ENCODE peak calls at places on chromosomes 5 and 9, in five cellular contexts. L is lower leg skin, O is IMR-90, C is prostate gland, W is HepG2. P is an unnamed sample.

GRCh38 chr5:134084570-134084969 is 29.9 kb upstream of the TCF7 start:
- DNase-seq in L (no peak), O (no peak), C (no peak), W (no peak), P (no peak)

GRCh38 chr5:154370730-154371334 is 75.0 kb upstream of the SAP30L start:
- DNase-seq in L (no peak), O (no peak), C (no peak), W (no peak), P (peak)

GRCh38 chr5:170216262-170216864 is 16.4 kb upstream of the C5orf58 start:
- DNase-seq in L (no peak), O (peak), C (no peak), W (peak), P (peak)

GRCh38 chr5:43044181-43044914 is 4.2 kb upstream of the ANXA2R start:
- DNase-seq in L (peak), O (peak), C (no peak), W (no peak), P (peak)

GRCh38 chr5:1536298-1537165 is 12.8 kb upstream of the LPCAT1 start:
- DNase-seq in L (peak), O (peak), C (no peak), W (peak), P (no peak)

GRCh38 chr5:67014957-67015400 is 181.6 kb downstream of the CD180 start:
- DNase-seq in L (no peak), O (no peak), C (peak), W (no peak), P (no peak)

GRCh38 chr5:63963080-63963735 is 963 bp upstream of the HTR1A start:
- DNase-seq in L (no peak), O (peak), C (no peak), W (peak), P (peak)

GRCh38 chr5:72363146-72363802 is 43.1 kb downstream of the PTCD2 start:
- DNase-seq in L (no peak), O (peak), C (no peak), W (no peak), P (no peak)

GRCh38 chr5:143016777-143017374 is 246.7 kb downstream of the ARHGAP26 start:
- DNase-seq in L (no peak), O (peak), C (peak), W (no peak), P (peak)

GRCh38 chr5:135560858-135561257 is 17.9 kb downstream of the CXCL14 start:
- DNase-seq in L (peak), O (peak), C (peak), W (peak), P (peak)

GRCh38 chr9:83772860-83773259 is 44.7 kb downstream of the GKAP1 start:
- DNase-seq in L (no peak), O (no peak), C (no peak), W (no peak), P (no peak)

GRCh38 chr5:39765381-39765780 is 340.6 kb upstream of the DAB2 start:
- DNase-seq in L (no peak), O (peak), C (no peak), W (no peak), P (no peak)

GRCh38 chr5:83471405-83472212 is at the start of gene VCAN:
- DNase-seq in L (peak), O (peak), C (peak), W (no peak), P (peak)

GRCh38 chr5:83473344-83474169 is 2.0 kb downstream of the VCAN start:
- DNase-seq in L (peak), O (peak), C (peak), W (no peak), P (peak)

GRCh38 chr5:83472213-83472507 is 616 bp downstream of the VCAN start:
- DNase-seq in L (no peak), O (no peak), C (no peak), W (no peak), P (no peak)

GRCh38 chr5:83474170-83474796 is 2.7 kb downstream of the VCAN start:
- DNase-seq in L (peak), O (peak), C (peak), W (peak), P (peak)

DNA sequence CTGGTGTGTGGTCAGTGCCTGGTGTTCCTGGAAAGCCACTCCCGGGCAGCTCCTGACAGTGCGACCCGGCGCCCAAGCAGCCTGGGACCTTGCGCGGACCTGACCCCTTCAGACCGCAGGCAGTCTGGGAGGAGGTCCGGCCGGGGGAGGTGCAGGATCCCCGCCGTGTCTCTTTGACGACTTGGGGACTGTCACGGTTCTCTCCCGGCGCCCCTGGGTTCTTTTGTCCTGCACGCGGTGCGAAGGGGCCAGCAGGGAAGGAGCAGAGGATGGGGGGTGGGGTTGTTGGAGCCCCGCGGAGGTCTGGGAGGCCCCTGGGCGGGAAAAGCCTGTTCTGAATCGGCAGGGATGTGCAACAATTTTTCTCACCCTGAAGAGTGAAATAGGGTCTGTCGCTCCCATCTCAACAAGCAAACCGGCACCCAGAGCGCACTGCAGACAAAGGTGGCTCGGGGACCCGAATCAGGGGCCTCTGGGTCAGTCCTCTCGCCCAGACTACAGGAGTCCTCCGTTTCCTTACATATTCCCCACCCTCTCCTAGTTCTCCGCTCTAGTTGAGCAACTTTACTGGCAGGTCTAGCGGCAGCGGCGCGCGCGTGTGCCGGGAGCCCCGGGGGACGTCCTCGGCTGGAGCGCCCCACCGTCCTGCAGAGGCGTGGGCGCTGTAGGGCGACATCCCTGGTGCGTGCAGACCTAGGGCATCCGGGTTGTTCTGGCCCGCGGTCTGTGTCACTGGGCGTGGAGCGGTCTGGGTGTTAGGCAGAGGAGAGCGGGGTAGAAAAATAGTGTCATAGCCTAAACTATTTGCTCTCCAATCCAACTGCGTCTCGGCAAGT is 1.2 kb downstream of the VCAN start:
- DNase-seq in L (peak), O (no peak), C (no peak), W (no peak), P (peak)
- TF ChIP-seq POLR2A in L (no peak), O (no peak), C (no peak), W (no peak), P (no peak)

DNA sequence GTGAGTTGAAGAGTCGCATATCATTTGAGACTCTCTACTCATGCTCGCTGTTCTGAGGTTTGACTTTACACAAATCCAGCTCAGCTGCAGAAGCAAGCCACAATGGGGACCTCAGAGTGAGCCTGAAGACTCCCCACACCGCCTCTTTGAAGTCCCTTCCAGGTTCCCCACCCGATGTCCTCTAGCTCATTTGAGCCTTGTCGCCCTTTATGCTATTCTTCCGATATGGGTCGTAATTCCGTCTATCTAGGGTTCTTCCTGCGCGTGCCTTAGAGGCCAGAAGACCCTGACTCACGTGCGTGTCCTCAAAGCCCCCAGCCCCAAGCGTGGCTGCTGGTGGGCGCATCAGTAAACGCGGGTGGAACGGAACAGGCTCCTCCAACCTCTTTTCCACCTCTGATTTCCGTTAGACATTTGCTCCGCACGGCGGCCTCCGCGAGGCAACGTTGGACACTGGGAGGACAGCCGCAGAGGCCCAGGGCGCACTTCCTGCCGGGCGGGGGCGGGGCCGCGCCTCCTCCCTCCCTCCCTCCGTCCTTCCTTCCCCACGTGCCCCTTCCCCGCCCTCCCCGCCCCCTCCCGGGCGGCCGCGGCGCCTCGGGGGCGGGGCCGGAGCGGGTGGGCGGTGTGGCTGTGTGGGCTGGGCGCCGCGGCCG is at the start of gene SNX30:
- DNase-seq in L (peak), O (peak), C (peak), W (peak), P (peak)
- TF ChIP-seq POLR2A in L (no peak), O (peak), C (peak), W (peak), P (peak)

GRCh38 chr5:160312139-160312959 is at the start of gene CCNJL:
- DNase-seq in L (no peak), O (peak), C (peak), W (peak), P (peak)
- TF ChIP-seq POLR2A in L (no peak), O (peak), C (peak), W (peak), P (no peak)

GRCh38 chr9:35070823-35071813 is 1.3 kb downstream of the VCP start:
- DNase-seq in L (peak), O (peak), C (no peak), W (no peak), P (peak)

GRCh38 chr9:35071814-35072460 is 488 bp downstream of the VCP start:
- DNase-seq in L (peak), O (peak), C (peak), W (peak), P (peak)

GRCh38 chr9:35074141-35074540 is 1.7 kb upstream of the VCP start:
- DNase-seq in L (peak), O (no peak), C (no peak), W (no peak), P (no peak)

GRCh38 chr9:35073276-35073607 is 817 bp upstream of the VCP start:
- DNase-seq in L (peak), O (peak), C (no peak), W (no peak), P (no peak)

DNA sequence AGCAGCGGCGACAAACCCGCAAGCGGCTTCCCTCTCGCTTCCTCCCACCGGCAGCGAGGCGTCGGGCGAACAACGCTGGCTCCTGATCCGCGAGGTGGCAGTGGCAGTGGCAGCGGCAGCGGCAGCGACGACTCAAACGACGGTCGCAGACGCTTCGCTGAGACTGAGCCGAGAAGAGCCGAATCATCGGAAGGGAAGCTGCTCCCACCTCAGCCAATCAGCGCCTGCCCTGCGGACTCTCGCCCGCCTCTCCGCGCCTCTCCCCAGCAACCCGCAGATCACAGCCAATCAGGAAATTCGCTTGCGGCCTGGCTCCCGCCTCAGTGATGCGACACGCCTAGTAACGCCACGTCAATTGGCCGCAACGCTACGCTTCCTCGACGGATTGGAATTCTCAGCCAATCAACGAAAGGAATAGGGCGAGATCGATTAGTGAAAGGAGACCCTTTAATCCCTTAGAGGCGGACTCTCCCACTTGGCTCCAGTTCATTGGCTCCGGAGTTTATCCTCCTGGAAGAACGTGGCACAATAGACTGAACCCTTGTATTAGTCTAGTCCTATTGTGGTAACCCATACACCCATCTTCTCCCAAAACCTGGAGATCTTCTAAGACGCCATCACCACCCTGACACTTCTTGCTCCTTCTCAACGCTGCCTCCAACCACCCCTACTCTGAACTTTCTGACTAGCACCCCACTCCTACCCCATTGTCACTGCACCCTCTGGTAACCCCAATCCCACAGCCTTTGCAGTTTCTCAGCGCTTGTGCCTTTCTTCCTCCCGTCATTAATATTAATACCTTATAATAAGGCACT is at the start of gene VCP:
- DNase-seq in L (peak), O (peak), C (peak), W (peak), P (peak)
- TF ChIP-seq POLR2A in L (no peak), O (peak), C (peak), W (no peak), P (peak)

GRCh38 chr9:136482793-136483588 is at the start of gene SEC16A:
- DNase-seq in L (peak), O (peak), C (peak), W (peak), P (peak)
- TF ChIP-seq POLR2A in L (no peak), O (peak), C (peak), W (no peak), P (no peak)

DNA sequence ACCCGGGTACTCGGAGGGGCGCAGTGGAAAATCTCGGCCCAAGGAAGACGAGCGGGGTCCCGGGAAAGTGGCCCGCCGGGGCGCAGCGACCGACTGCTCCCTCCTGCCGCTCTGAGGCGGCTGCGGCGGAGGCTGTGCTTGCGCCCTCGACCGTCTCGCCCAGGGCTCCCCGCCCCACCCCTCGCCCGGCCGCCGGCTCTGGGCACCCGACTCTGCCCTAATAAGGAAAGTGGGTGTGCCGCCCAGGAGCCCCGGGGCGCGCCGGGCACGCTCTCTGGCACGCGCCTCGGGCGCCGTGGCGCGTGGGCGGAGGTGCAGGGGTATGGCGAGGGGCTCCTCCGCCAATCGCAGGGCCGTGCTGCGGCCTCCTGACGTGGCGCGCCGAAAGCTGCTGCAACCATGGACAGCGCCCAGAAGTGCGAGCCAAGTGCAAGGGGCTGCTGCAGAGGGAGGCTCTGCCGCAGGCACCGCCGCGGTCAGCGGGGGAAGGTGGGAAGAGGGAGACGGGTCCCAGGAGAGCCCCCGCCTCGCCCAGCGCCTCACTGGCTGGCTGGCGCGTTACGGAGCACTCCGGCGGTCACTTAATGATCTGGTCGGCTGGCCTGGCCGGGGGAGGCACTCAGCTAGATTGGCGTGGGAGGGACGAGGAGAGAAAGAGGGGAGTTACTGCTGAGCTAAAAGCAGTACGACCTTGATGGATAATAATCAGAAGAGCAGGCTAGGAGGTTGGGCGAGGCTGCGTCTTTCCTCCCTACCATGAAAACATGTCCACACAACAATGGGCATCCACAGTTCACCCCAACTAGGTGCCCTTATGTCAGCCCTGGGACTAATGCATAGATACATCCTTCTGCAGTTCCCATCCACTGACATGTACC is at the start of gene PRUNE2:
- DNase-seq in L (peak), O (peak), C (peak), W (no peak), P (peak)
- TF ChIP-seq POLR2A in L (no peak), O (no peak), C (peak), W (no peak), P (no peak)

GRCh38 chr9:127580371-127580770 is 31.7 kb upstream of the STXBP1 start:
- DNase-seq in L (no peak), O (no peak), C (no peak), W (no peak), P (no peak)

GRCh38 chr9:127578627-127578951 is 33.5 kb upstream of the STXBP1 start:
- DNase-seq in L (no peak), O (no peak), C (no peak), W (no peak), P (no peak)

GRCh38 chr9:127580879-127581278 is 31.2 kb upstream of the STXBP1 start:
- DNase-seq in L (no peak), O (no peak), C (no peak), W (no peak), P (no peak)

GRCh38 chr9:127575875-127576778 is 36.0 kb upstream of the STXBP1 start:
- DNase-seq in L (no peak), O (no peak), C (no peak), W (peak), P (no peak)

GRCh38 chr9:127578952-127579853 is 32.9 kb upstream of the STXBP1 start:
- DNase-seq in L (peak), O (peak), C (peak), W (peak), P (peak)
- TF ChIP-seq POLR2A in L (no peak), O (peak), C (peak), W (peak), P (peak)

DNA sequence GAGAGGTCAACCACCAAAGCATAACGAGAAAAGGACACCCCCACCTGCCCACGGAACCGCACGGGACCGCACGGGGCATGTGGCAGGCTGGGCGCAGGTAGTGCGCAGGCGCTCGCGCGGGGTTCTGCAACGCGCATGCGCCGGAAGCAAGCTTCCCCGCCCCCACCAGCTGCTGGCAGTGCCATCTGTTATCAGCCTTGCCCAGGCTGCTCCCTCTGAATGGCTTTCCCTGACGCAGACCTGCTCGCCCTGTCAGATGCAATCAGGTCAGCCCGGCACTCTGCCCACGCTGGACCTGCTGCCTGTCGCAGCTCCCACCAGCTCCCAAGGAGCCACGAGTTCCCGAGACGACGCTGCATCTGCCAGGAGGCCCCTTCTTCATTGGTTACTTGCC is 22.8 kb downstream of the PTCH1 start:
- DNase-seq in L (peak), O (no peak), C (no peak), W (no peak), P (no peak)
- TF ChIP-seq POLR2A in L (no peak), O (no peak), C (no peak), W (no peak), P (no peak)